ENCODE peak calls at places on chromosome 1, in four cellular contexts. T is cardiac muscle cell, K is fibroblast of lung, Y is Panc1. D is an unnamed sample.

GRCh38 chr1:116755036-116755435 is 806 bp downstream of the CD2 start:
- DNase-seq in Y (no peak), T (no peak), K (no peak), D (no peak)

GRCh38 chr1:232291258-232291657 is 338.7 kb downstream of the SIPA1L2 start:
- DNase-seq in Y (no peak), K (no peak), T (no peak), D (no peak)

GRCh38 chr1:111948209-111949131 is 41.0 kb downstream of the KCND3 start:
- DNase-seq in Y (no peak), K (peak; percentile 34), T (no peak), D (no peak)

GRCh38 chr1:52032124-52032784 is 1.4 kb downstream of the KTI12 start:
- DNase-seq in K (no peak), T (no peak), Y (no peak), D (no peak)

GRCh38 chr1:161827786-161828185 is 61.7 kb downstream of the ATF6 start:
- DNase-seq in Y (no peak), T (peak; percentile 46), K (peak; percentile 68), D (no peak)

GRCh38 chr1:211577277-211577825 is 1.6 kb downstream of the SLC30A1 start:
- DNase-seq in T (no peak), K (no peak), Y (no peak), D (no peak)

GRCh38 chr1:67747667-67748066 is 62.7 kb downstream of the GADD45A start:
- DNase-seq in K (peak; percentile 93), T (no peak), Y (no peak), D (no peak)

GRCh38 chr1:116415699-116416533 is 42.9 kb downstream of the ATP1A1 start:
- DNase-seq in Y (no peak), T (peak; percentile 91), K (no peak), D (peak; percentile 93)

GRCh38 chr1:243628476-243628907 is 221.6 kb downstream of the AKT3 start:
- DNase-seq in K (no peak), T (no peak), Y (no peak), D (no peak)

GRCh38 chr1:14320518-14320917 is 278.0 kb upstream of the KAZN start:
- DNase-seq in K (peak; percentile 99), Y (no peak), T (no peak), D (no peak)

GRCh38 chr1:152018537-152018936 is 18.3 kb downstream of the S100A11 start:
- DNase-seq in Y (no peak), K (no peak), T (peak; percentile 46), D (no peak)

GRCh38 chr1:190633488-190633887 is 155.8 kb upstream of the BRINP3 start:
- DNase-seq in K (no peak), T (peak; percentile 30), Y (no peak), D (no peak)

GRCh38 chr1:105558023-105558422 is 1498.5 kb upstream of the PRMT6 start:
- DNase-seq in Y (no peak), K (no peak), T (no peak), D (no peak)

GRCh38 chr1:187275985-187276580 is 447.3 kb downstream of the PLA2G4A start:
- DNase-seq in T (no peak), K (no peak), Y (no peak), D (no peak)

GRCh38 chr1:246187834-246188372 is 319.2 kb downstream of the SMYD3 start:
- DNase-seq in T (no peak), Y (no peak), K (no peak), D (no peak)

GRCh38 chr1:214848101-214848500 is 234.4 kb upstream of the KCNK2 start:
- DNase-seq in Y (no peak), T (no peak), K (no peak), D (no peak)

GRCh38 chr1:111281411-111281810 is 9.2 kb upstream of the CHIA start:
- DNase-seq in Y (no peak), T (no peak), K (peak; percentile 24), D (no peak)

GRCh38 chr1:116806245-116806644 is 52.0 kb downstream of the CD2 start:
- DNase-seq in T (no peak), K (no peak), Y (no peak), D (no peak)

GRCh38 chr1:170729608-170730378 is 65.9 kb downstream of the PRRX1 start:
- DNase-seq in T (no peak), Y (no peak), K (peak; percentile 53), D (no peak)

GRCh38 chr1:109619405-109619654 is at the start of gene GNAT2:
- DNase-seq in T (no peak), Y (no peak), K (no peak), D (no peak)

GRCh38 chr1:109617291-109617801 is 2.1 kb downstream of the GNAT2 start:
- DNase-seq in T (no peak), K (peak; percentile 97), Y (no peak), D (no peak)

GRCh38 chr1:109620396-109620817 is 770 bp downstream of the AMPD2 start:
- DNase-seq in K (peak; percentile 61), Y (no peak), T (peak; percentile 46), D (no peak)

GRCh38 chr1:109619655-109620395 is at the start of gene AMPD2:
- DNase-seq in Y (no peak), T (peak; percentile 78), K (peak; percentile 86), D (peak; percentile 90)

GRCh38 chr1:109618614-109619404 is 607 bp downstream of the GNAT2 start:
- DNase-seq in T (no peak), K (no peak), Y (no peak), D (no peak)
- H3K4me1 ChIP-seq in T (no peaks in the 10 kb centered on the region), K (peaks cover 23% of the 10 kb centered on the region), Y (peaks cover 15% of the 10 kb centered on the region), D (peaks cover 39% of the 10 kb centered on the region)

GRCh38 chr1:220880726-220881506 is 1.7 kb downstream of the HLX start:
- DNase-seq in Y (no peak), T (no peak), K (peak; percentile 42), D (peak; percentile 84)
- H3K4me1 ChIP-seq in Y (no peaks in the 10 kb centered on the region), T (no peaks in the 10 kb centered on the region), K (peaks cover 13% of the 10 kb centered on the region), D (peaks cover 41% of the 10 kb centered on the region)

DNA sequence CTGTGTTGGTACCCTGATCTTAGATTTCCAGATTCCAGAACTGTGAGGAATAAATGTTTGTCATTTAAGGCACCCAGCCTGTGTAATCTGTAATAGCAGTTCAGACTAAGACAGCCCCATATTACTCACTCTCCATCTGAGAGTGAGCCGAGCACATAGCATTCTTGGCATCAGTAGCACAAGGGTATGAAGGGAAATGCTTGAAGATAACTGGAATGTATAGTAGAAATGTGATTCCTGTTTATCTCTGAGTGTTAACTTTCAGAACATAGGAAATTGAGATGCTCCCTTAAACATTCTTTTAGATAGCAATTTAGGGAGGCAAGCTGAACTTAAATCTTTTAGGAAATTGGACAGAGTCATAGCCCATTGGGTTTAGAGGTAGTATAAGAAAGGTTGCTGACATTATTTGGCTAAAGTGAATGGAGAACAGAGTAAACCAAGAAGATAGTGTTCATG is 73.4 kb downstream of the LRRC8D start:
- DNase-seq in T (peak; percentile 17), Y (no peak), K (peak; percentile 94), D (no peak)
- H3K4me1 ChIP-seq in T (peaks cover 13% of the 10 kb centered on the region), Y (no peaks in the 10 kb centered on the region), K (peaks cover 9% of the 10 kb centered on the region), D (no peaks in the 10 kb centered on the region)

DNA sequence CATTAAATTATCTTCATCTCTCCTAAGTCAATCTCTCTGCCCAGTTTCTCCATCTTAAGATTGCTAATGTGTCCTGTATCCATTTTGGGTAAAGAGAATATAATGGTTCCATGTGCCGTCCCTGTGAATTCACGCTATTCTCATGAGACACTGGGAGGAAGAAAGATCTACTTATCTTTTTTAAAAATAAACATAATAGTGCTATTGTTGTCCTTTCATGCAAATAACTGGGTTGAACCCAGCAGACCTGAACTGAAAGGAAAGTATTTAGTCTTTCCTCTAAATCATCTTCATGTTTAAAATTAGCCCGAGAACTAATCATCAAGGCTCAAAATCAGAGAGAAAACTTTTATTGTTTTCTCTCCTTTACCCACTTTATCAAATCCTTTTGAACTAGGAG is 22.4 kb downstream of the SLAMF1 start:
- DNase-seq in K (no peak), T (no peak), Y (no peak), D (no peak)
- H3K4me1 ChIP-seq in K (no peaks in the 10 kb centered on the region), T (no peaks in the 10 kb centered on the region), Y (no peaks in the 10 kb centered on the region), D (no peaks in the 10 kb centered on the region)

GRCh38 chr1:45446530-45446929 is 44.4 kb downstream of the TESK2 start:
- DNase-seq in T (no peak), Y (no peak), K (no peak), D (no peak)
- H3K4me1 ChIP-seq in T (no peaks in the 10 kb centered on the region), Y (no peaks in the 10 kb centered on the region), K (no peaks in the 10 kb centered on the region), D (no peaks in the 10 kb centered on the region)

GRCh38 chr1:167630568-167631385 is 745 bp downstream of the RCSD1 start:
- DNase-seq in Y (no peak), T (peak; percentile 42), K (no peak), D (no peak)

GRCh38 chr1:167629681-167630567 is at the start of gene RCSD1:
- DNase-seq in Y (no peak), T (peak; percentile 79), K (peak; percentile 13), D (no peak)

GRCh38 chr1:167631987-167632680 is 2.1 kb downstream of the RCSD1 start:
- DNase-seq in K (no peak), Y (no peak), T (no peak), D (peak; percentile 37)

GRCh38 chr1:167633258-167633944 is 3.4 kb downstream of the RCSD1 start:
- DNase-seq in K (no peak), Y (no peak), T (no peak), D (no peak)

GRCh38 chr1:167631386-167631941 is 1.4 kb downstream of the RCSD1 start:
- DNase-seq in Y (no peak), K (no peak), T (no peak), D (no peak)
- H3K4me1 ChIP-seq in Y (peaks cover 29% of the 10 kb centered on the region), K (peaks cover 5% of the 10 kb centered on the region), T (peaks cover 65% of the 10 kb centered on the region), D (no peaks in the 10 kb centered on the region)

DNA sequence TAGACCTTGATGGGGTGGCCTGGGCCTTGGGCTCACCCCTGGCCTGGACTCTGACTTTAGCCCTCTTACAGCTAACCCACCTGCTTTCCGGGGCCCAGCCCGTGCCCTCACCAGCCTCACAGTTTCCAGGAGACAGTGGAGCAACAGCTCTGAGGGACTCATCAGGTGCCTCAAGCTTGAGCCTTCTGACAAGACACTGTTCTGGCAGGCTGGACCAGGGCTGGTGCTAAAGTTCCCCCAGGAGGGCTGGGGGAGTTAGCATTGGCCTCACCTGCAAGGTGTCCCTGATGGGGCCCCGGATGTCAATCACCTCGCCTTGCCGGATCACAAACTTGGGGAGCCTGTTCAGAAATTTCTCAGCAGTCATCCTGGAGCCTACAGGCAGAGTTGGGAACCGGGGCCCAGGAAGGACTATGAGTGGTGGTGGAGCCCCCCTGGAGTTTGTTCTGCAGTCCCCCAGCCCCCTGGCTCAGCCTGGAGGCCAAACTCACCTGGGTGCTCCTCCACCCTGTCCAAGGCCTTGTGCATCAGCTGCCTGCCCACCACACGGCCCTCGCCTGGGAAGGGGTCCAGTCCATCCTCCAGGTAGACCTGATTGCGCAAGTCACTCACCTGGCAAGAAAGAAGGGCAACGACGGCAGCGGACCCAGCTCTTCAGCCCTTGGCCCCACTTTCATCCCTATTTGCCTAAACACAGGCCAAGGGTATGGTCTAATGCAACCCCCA is 4.1 kb downstream of the SH3BGRL3 start:
- DNase-seq in K (no peak), T (no peak), Y (no peak), D (no peak)
- H3K4me1 ChIP-seq in K (peaks cover 49% of the 10 kb centered on the region), T (peaks cover 7% of the 10 kb centered on the region), Y (peaks cover 29% of the 10 kb centered on the region), D (peaks cover 87% of the 10 kb centered on the region)